ENCODE peak calls at places on chromosomes 12 and 14, in four cellular contexts. P is tibial artery, I is IMR-90, A is esophagus muscularis mucosa. X is an unnamed sample. For H3K4me1, the result is how much of the 10 kb centered on the place peaks cover.

GRCh38 chr14:22980672-22981089 is 1.7 kb downstream of the AJUBA start:
- DNase-seq in P (peak), I (peak), A (no peak), X (no peak)

GRCh38 chr12:51540996-51541395 is 50.0 kb upstream of the SCN8A start:
- DNase-seq in P (no peak), I (no peak), A (no peak), X (no peak)

GRCh38 chr12:93571854-93572711 is at the start of gene SOCS2:
- DNase-seq in P (peak), I (peak), A (no peak), X (peak)

GRCh38 chr14:41899416-41899815 is 292.7 kb downstream of the LRFN5 start:
- DNase-seq in P (no peak), I (peak), A (no peak), X (no peak)

GRCh38 chr12:52515927-52516831 is 4.0 kb downstream of the KRT5 start:
- DNase-seq in P (no peak), I (no peak), A (peak), X (no peak)

GRCh38 chr14:61290686-61291085 is 9.5 kb upstream of the TMEM30B start:
- DNase-seq in P (no peak), I (no peak), A (no peak), X (no peak)

GRCh38 chr12:53974084-53975018 is at the start of gene HOTAIR:
- DNase-seq in P (peak), I (no peak), A (no peak), X (no peak)

GRCh38 chr12:47547077-47547476 is 158.8 kb downstream of the RPAP3 start:
- DNase-seq in P (no peak), I (peak), A (peak), X (peak)

GRCh38 chr14:99989032-99989431 is 76.2 kb upstream of the EVL start:
- DNase-seq in P (no peak), I (no peak), A (no peak), X (no peak)

GRCh38 chr14:59305836-59306555 is 117.5 kb downstream of the DAAM1 start:
- DNase-seq in P (no peak), I (peak), A (no peak), X (peak)
- TF ChIP-seq CTCF in P (no peak), I (no peak), A (no peak), X (no peak)

DNA sequence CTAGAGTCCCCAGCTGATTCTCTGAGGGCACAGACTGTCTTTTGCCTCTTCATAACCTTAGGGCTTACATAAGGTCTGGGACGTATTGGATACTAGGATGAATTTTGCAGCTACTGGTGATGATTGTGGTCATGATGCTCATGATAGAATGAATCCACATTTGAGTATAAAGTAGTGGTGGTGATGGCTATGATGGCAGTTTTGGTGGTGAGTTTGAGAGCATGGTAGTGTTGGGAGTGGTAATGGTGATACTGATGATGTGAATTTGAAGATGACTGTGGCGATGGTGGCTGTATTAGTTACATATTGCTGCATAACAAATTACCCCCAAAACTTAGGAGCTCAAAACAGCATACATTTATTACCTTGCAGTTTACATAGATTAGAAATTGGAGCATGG is 14.1 kb upstream of the ASIC1 start:
- DNase-seq in P (no peak), I (no peak), A (no peak), X (no peak)
- H3K4me1 ChIP-seq in P (under half), I (under half), A (under half), X (under half)

GRCh38 chr12:112788205-112788604 is 3.3 kb upstream of the RPH3A start:
- DNase-seq in P (no peak), I (no peak), A (no peak), X (no peak)
- TF ChIP-seq CTCF in P (no peak), I (no peak), A (no peak), X (no peak)

DNA sequence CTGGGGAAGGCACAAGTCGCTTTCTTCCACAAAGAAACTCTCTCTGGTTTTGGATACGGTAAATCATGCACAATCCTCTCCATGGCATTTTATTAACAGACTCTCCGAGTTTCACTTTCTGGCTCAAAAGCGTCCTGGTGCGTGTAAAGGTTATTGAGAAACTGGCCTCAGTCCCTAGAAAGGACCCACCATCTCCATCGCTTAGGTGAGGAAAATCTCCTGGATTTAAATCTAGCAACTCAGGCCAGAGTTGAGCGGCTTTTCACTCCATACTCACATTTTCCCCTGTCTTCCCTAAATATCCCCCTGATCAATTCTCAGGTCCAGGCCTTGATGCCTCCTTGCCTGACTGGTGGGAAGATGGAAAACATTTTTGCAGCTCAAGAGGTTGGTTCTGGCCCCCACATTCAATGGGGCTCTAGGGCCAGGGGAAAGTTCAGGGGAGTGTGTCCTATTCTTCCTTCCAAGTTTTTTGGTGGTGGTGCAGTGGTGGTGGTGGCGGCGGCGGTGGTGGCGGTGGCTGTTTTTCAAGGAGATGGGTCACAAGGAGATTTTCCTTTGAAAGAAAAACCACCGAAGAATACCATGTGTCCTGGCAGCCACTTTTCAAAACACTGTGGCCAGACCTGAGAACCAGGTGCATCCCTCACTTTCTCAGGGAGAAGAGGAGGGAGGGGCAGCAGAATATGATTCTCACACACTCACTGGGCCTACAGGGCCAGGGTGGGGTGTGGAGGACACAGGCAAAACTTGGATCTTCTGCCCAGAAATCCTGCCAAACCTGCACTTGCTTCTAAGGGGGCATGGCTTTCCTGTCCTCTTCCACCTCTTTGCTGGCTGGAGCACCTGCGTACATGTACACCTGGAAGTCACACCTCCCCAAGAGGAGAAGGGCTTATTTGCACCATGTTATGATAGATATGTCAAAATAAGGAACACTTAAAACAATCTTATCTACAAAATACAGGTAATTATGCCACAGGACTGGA is 46.7 kb upstream of the PNMA1 start:
- DNase-seq in P (no peak), I (no peak), A (no peak), X (no peak)
- H3K4me1 ChIP-seq in P (half or more), I (under half), A (half or more), X (half or more)

GRCh38 chr14:28375295-28375694 is 391.3 kb upstream of the FOXG1 start:
- DNase-seq in P (no peak), I (no peak), A (no peak), X (peak)
- TF ChIP-seq CTCF in P (no peak), I (no peak), A (no peak), X (peak)

GRCh38 chr12:75722714-75723200 is 211.3 kb upstream of the KRR1 start:
- DNase-seq in P (no peak), I (peak), A (no peak), X (peak)
- H3K4me1 ChIP-seq in P (under half), I (under half), A (under half), X (under half)

GRCh38 chr12:126036348-126036747 is 971.1 kb downstream of the AACS start:
- DNase-seq in P (no peak), I (no peak), A (no peak), X (no peak)

GRCh38 chr12:126038434-126038833 is 973.2 kb downstream of the AACS start:
- DNase-seq in P (no peak), I (no peak), A (no peak), X (no peak)

GRCh38 chr12:126040307-126040706 is 975.1 kb downstream of the AACS start:
- DNase-seq in P (no peak), I (no peak), A (no peak), X (no peak)

GRCh38 chr12:126042286-126042685 is 977.1 kb downstream of the AACS start:
- DNase-seq in P (no peak), I (no peak), A (no peak), X (no peak)
- TF ChIP-seq CTCF in P (no peak), I (no peak), A (no peak), X (no peak)

DNA sequence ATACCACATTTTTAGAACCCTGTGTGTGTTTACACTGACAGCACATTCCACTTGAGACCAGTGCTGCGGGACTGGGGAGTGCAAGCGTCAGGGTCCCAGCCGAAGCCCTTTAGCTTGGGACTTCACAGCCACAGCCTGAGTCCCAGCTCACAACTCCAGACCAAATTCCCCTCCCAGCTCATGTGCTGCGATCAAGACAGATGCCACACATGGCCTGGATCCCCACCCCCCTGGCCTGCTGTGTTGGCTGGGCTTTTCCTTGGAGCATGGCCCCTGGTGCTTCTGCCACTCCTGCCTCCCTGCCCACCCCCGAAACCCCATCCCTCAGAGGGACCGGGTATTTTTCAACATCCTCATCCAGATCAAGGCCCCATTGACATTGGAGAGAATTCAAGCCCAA is 63.7 kb downstream of the WDR20 start:
- DNase-seq in P (no peak), I (no peak), A (no peak), X (no peak)
- H3K4me1 ChIP-seq in P (under half), I (under half), A (under half), X (under half)

DNA sequence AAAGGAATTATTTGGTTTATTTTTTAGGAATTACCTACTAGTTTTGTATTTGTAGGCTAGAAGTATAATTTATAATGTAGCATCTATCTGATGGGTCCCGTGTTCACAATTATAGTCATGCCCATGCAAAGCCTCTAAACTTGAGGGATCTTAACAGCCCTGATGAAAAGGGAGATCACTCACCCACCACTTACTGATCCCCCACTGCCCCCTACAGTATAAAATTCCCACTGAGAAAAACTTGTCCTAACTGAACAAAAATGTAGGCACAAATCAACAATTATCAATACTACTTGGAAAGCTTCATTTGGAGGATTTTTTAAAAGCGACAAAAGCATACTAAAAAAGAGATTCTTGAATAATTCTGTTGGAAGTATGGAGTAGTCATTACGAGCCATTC is 21.0 kb downstream of the WIF1 start:
- DNase-seq in P (no peak), I (no peak), A (no peak), X (no peak)
- TF ChIP-seq CTCF in P (no peak), I (peak), A (no peak), X (no peak)